ENCODE peak calls at places on chromosomes 4 and X, in eight cellular contexts. Y is stomach, T is cardiac muscle cell, Q is tibial nerve, G is ovary, J is thoracic aorta, M is tibial artery, L is Karpas-422. N is an unnamed sample.

GRCh38 chr4:89382439-89382838 is 74.8 kb upstream of the GPRIN3 start:
- DNase-seq in Y (no peak), T (no peak), Q (no peak), G (no peak), J (no peak), M (no peak), L (no peak), N (no peak)

GRCh38 chrX:40733691-40734090 is 1.7 kb downstream of the MED14 start:
- DNase-seq in Y (no peak), T (no peak), Q (no peak), G (no peak), J (no peak), M (no peak), L (no peak), N (no peak)

GRCh38 chr4:188109157-188109755 is at the start of gene TRIML2:
- DNase-seq in Y (no peak), T (no peak), Q (no peak), G (no peak), J (no peak), M (no peak), L (no peak), N (no peak)

GRCh38 chrX:16392597-16392996 is 225.3 kb downstream of the MAGEB17 start:
- DNase-seq in Y (no peak), T (no peak), Q (no peak), G (no peak), J (no peak), M (no peak), L (no peak), N (no peak)

GRCh38 chr4:146261046-146261445 is 46.7 kb downstream of the REELD1 start:
- DNase-seq in Y (no peak), T (no peak), Q (no peak), G (no peak), J (no peak), M (no peak), L (no peak), N (no peak)

GRCh38 chr4:1608821-1609500 is 75.2 kb downstream of the FAM53A start:
- DNase-seq in Y (no peak), T (no peak), Q (no peak), G (no peak), J (no peak), M (no peak), L (no peak), N (no peak)

GRCh38 chr4:92872604-92873003 is 568.8 kb downstream of the GRID2 start:
- DNase-seq in Y (no peak), T (no peak), Q (no peak), G (no peak), J (no peak), M (no peak), L (no peak), N (no peak)

GRCh38 chr4:84737656-84738055 is 154.7 kb downstream of the CDS1 start:
- DNase-seq in Y (no peak), T (peak; percentile 37), Q (no peak), G (no peak), J (no peak), M (no peak), L (no peak), N (no peak)

GRCh38 chrX:94515009-94515408 is 841.0 kb downstream of the FAM133A start:
- DNase-seq in Y (no peak), T (no peak), Q (no peak), G (no peak), J (no peak), M (no peak), L (no peak), N (no peak)

GRCh38 chr4:7414046-7414445 is 20.7 kb downstream of the PSAPL1 start:
- DNase-seq in Y (peak; percentile 13), T (no peak), Q (no peak), G (no peak), J (no peak), M (peak; percentile 4), L (no peak), N (peak; percentile 53)

GRCh38 chr4:1512738-1513660 is 106.8 kb upstream of the NKX1-1 start:
- DNase-seq in Y (peak; percentile 62), T (peak; percentile 79), Q (no peak), G (no peak), J (no peak), M (no peak), L (no peak), N (no peak)

GRCh38 chr4:85928775-85929585 is 430.9 kb downstream of the MAPK10 start:
- DNase-seq in Y (peak; percentile 66), T (no peak), Q (no peak), G (no peak), J (no peak), M (no peak), L (peak; percentile 78), N (no peak)

GRCh38 chr4:47462799-47463234 is 685 bp downstream of the COMMD8 start:
- DNase-seq in Y (no peak), T (no peak), Q (no peak), G (no peak), J (no peak), M (no peak), L (peak; percentile 65), N (no peak)

GRCh38 chr4:156606444-156607197 is 365.0 kb downstream of the PDGFC start:
- DNase-seq in Y (no peak), T (no peak), Q (no peak), G (no peak), J (no peak), M (no peak), L (no peak), N (no peak)

GRCh38 chr4:124372916-124373315 is 339.6 kb downstream of the ANKRD50 start:
- DNase-seq in Y (no peak), T (no peak), Q (no peak), G (no peak), J (no peak), M (no peak), L (no peak), N (no peak)

GRCh38 chrX:136273986-136274385 is 22.8 kb upstream of the MAP7D3 start:
- DNase-seq in Y (no peak), T (no peak), Q (no peak), G (no peak), J (no peak), M (no peak), L (no peak), N (no peak)

GRCh38 chrX:70124678-70125077 is 8.6 kb upstream of the IGBP1 start:
- DNase-seq in Y (no peak), T (no peak), Q (no peak), G (no peak), J (no peak), M (no peak), L (no peak), N (no peak)

GRCh38 chr4:84938316-84938715 is 28.2 kb downstream of the WDFY3 start:
- DNase-seq in Y (no peak), T (no peak), Q (no peak), G (no peak), J (peak; percentile 17), M (peak; percentile 23), L (no peak), N (no peak)

GRCh38 chrX:2831471-2832228 is 2.9 kb downstream of the GYG2 start:
- DNase-seq in Y (no peak), T (no peak), Q (no peak), G (no peak), J (no peak), M (no peak), L (no peak), N (no peak)

DNA sequence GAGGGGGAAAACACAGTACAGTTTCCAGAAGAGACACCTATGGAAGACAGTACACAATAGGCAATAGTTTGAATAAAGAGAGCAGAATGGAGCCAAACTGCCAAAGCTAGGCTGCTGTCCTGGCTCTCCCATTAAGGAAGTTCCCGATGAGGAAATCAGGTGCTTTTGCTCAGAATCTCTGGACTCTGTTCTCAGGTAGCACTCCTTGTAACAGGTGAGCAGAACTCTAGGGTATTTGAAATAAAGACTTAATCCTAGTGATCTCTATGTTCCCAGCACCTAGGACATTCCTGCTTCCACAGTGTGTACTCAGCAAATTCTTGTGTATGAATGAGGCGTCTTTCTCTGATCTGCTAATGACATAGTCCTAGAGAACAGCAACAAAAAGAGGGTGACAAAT is 1.7 kb downstream of the EGF start:
- DNase-seq in Y (no peak), T (no peak), Q (no peak), G (no peak), J (no peak), M (no peak), L (no peak), N (no peak)
- H3K4me3 ChIP-seq in Y (no peak overlapping the region), T (no peak overlapping the region), Q (no peak overlapping the region), G (no peak overlapping the region), J (no peak overlapping the region), M (no peak overlapping the region), L (no peak overlapping the region), N (peak overlapping the region; percentile 22)

GRCh38 chrX:124212622-124213021 is 119.8 kb upstream of the TEX13D start:
- DNase-seq in Y (no peak), T (no peak), Q (no peak), G (no peak), J (no peak), M (no peak), L (peak; percentile 50), N (no peak)

GRCh38 chrX:124215786-124216185 is 116.7 kb upstream of the TEX13D start:
- DNase-seq in Y (no peak), T (no peak), Q (no peak), G (no peak), J (no peak), M (no peak), L (no peak), N (no peak)

GRCh38 chrX:124208675-124209074 is 123.8 kb upstream of the TEX13D start:
- DNase-seq in Y (no peak), T (no peak), Q (no peak), G (no peak), J (no peak), M (no peak), L (no peak), N (peak; percentile 56)

GRCh38 chrX:124209792-124210576 is 122.5 kb upstream of the TEX13D start:
- DNase-seq in Y (no peak), T (no peak), Q (no peak), G (no peak), J (no peak), M (no peak), L (no peak), N (no peak)

GRCh38 chrX:124211312-124211942 is 121.0 kb upstream of the TEX13D start:
- DNase-seq in Y (no peak), T (peak; percentile 44), Q (no peak), G (no peak), J (no peak), M (no peak), L (peak; percentile 77), N (no peak)
- H3K4me1 ChIP-seq in Y (no peaks in the 10 kb centered on the region), T (no peaks in the 10 kb centered on the region), Q (no peaks in the 10 kb centered on the region), G (no peaks in the 10 kb centered on the region), J (no peaks in the 10 kb centered on the region), M (no peaks in the 10 kb centered on the region), L (peaks cover 6% of the 10 kb centered on the region), N (no peaks in the 10 kb centered on the region)

DNA sequence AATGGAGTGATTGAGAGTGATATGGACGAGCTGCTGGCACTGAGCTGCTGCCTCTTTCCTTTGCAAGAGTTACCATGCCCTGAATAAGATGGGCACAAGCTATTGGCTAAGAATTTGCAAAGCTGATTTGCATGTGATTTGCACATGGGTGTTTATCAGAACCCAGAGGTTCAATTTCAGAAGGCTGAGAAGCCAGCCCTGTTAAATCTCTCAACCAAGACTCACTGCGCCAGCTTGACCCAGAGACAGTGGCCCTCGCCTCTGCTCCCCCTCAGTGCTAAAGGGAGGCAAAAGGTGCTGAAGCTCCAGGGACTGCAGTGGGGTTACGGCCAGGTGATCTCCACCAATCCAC is 701 bp downstream of the ARHGAP4 start:
- DNase-seq in Y (no peak), T (no peak), Q (no peak), G (no peak), J (no peak), M (no peak), L (peak; percentile 91), N (no peak)
- H3K4me3 ChIP-seq in Y (peak overlapping the region; percentile 56), T (no peak overlapping the region), Q (peak overlapping the region; percentile 71), G (no peak overlapping the region), J (peak overlapping the region; percentile 53), M (no peak overlapping the region), L (peak overlapping the region; percentile 84), N (peak overlapping the region; percentile 57)

GRCh38 chr4:15874671-15875070 is 63.9 kb downstream of the FGFBP1 start:
- DNase-seq in Y (no peak), T (no peak), Q (no peak), G (no peak), J (no peak), M (peak; percentile 61), L (no peak), N (no peak)
- H3K4me1 ChIP-seq in Y (no peaks in the 10 kb centered on the region), T (peaks cover 3% of the 10 kb centered on the region), Q (no peaks in the 10 kb centered on the region), G (peaks cover 1% of the 10 kb centered on the region), J (no peaks in the 10 kb centered on the region), M (no peaks in the 10 kb centered on the region), L (no peaks in the 10 kb centered on the region), N (no peaks in the 10 kb centered on the region)